ENCODE peak calls at places on chromosomes 16 and 17, in seven cellular contexts. E is WERI-Rb-1, D is neural crest cell, Z is A549, K is GM13976, U is gastrocnemius medialis, J is right atrium auricular region. F is an unnamed sample.

GRCh38 chr16:65532218-65532617 is 410.4 kb upstream of the CDH11 start:
- DNase-seq in E (no peak), D (no peak), Z (no peak), K (no peak), U (no peak), J (no peak), F (no peak)

GRCh38 chr17:73566905-73567782 is 77.1 kb downstream of the SDK2 start:
- DNase-seq in E (no peak), D (no peak), Z (no peak), K (no peak), U (no peak), J (no peak), F (no peak)

GRCh38 chr16:12590409-12590808 is 213.3 kb downstream of the CPPED1 start:
- DNase-seq in E (no peak), D (no peak), Z (no peak), K (no peak), U (no peak), J (no peak), F (no peak)

GRCh38 chr16:1300664-1301476 is 8.6 kb upstream of the UBE2I start:
- DNase-seq in E (peak; percentile 83), D (peak; percentile 85), Z (peak; percentile 88), K (peak; percentile 93), U (peak; percentile 44), J (peak; percentile 62), F (peak; percentile 78)

GRCh38 chr17:42072323-42073187 is 22.2 kb upstream of the C17orf113 start:
- DNase-seq in E (peak; percentile 66), D (peak; percentile 24), Z (peak; percentile 33), K (no peak), U (no peak), J (no peak), F (no peak)

GRCh38 chr16:55249936-55250335 is 74.1 kb upstream of the IRX6 start:
- DNase-seq in E (no peak), D (no peak), Z (no peak), K (no peak), U (no peak), J (no peak), F (no peak)

GRCh38 chr16:72823961-72824490 is 223.9 kb downstream of the ZFHX3 start:
- DNase-seq in E (no peak), D (no peak), Z (no peak), K (no peak), U (no peak), J (no peak), F (no peak)

GRCh38 chr17:81457917-81458555 is 54.6 kb downstream of the ACTG1 start:
- DNase-seq in E (no peak), D (no peak), Z (no peak), K (no peak), U (no peak), J (no peak), F (no peak)

GRCh38 chr17:1227917-1228751 is 42.1 kb upstream of the BHLHA9 start:
- DNase-seq in E (peak; percentile 30), D (no peak), Z (no peak), K (peak; percentile 84), U (no peak), J (no peak), F (peak; percentile 23)

GRCh38 chr17:46009681-46010596 is 10.9 kb downstream of the STH start:
- DNase-seq in E (no peak), D (no peak), Z (peak; percentile 84), K (no peak), U (peak; percentile 44), J (no peak), F (no peak)

GRCh38 chr17:39582658-39583057 is 25.1 kb downstream of the NEUROD2 start:
- DNase-seq in E (no peak), D (no peak), Z (no peak), K (no peak), U (no peak), J (no peak), F (no peak)

GRCh38 chr16:24919536-24919935 is 73.8 kb downstream of the SLC5A11 start:
- DNase-seq in E (no peak), D (no peak), Z (no peak), K (no peak), U (no peak), J (no peak), F (no peak)

GRCh38 chr16:78375055-78375679 is 275.7 kb downstream of the WWOX start:
- DNase-seq in E (no peak), D (no peak), Z (no peak), K (no peak), U (no peak), J (no peak), F (no peak)

DNA sequence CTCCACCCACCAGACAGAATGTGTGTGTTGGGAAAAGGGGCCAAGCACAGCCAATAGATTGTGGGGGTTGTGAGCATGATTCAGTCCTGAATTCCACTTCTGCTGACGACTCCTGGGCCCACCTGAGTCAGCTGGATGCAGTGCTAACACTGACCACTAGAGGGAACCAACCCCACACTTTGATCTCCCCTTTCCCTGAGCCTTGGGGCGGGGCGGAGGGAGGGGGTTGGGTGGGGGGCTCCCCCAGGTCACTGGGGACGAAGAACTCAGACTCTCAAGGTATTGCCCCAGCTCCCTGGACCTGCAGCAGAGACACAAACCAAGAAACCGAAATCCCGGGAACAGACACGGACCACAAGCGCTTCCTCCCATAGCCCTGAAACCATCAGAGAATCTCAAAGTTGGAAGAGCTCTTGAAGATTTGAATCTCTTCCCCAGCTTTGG is 621 bp upstream of the CSHL1 start:
- DNase-seq in E (peak; percentile 71), D (peak; percentile 61), Z (peak; percentile 63), K (peak; percentile 78), U (no peak), J (no peak), F (peak; percentile 60)
- TF ChIP-seq CTCF in E (peak; percentile 81), D (peak; percentile 79), Z (peak; percentile 90), K (peak; percentile 81), U (peak; percentile 63), J (peak; percentile 87), F (peak; percentile 79)

GRCh38 chr17:79838541-79839274 is 532 bp downstream of the CBX4 start:
- DNase-seq in E (peak; percentile 68), D (peak; percentile 62), Z (peak; percentile 39), K (peak; percentile 66), U (no peak), J (no peak), F (peak; percentile 47)

GRCh38 chr17:79840989-79841286 is 1.7 kb upstream of the CBX4 start:
- DNase-seq in E (no peak), D (no peak), Z (no peak), K (no peak), U (no peak), J (no peak), F (no peak)

GRCh38 chr17:79839363-79840203 is at the start of gene CBX4:
- DNase-seq in E (peak; percentile 98), D (peak; percentile 78), Z (peak; percentile 87), K (peak; percentile 97), U (peak; percentile 90), J (peak; percentile 97), F (peak; percentile 84)

GRCh38 chr17:79841369-79842135 is 2.3 kb upstream of the CBX4 start:
- DNase-seq in E (peak; percentile 56), D (no peak), Z (no peak), K (no peak), U (no peak), J (no peak), F (no peak)

DNA sequence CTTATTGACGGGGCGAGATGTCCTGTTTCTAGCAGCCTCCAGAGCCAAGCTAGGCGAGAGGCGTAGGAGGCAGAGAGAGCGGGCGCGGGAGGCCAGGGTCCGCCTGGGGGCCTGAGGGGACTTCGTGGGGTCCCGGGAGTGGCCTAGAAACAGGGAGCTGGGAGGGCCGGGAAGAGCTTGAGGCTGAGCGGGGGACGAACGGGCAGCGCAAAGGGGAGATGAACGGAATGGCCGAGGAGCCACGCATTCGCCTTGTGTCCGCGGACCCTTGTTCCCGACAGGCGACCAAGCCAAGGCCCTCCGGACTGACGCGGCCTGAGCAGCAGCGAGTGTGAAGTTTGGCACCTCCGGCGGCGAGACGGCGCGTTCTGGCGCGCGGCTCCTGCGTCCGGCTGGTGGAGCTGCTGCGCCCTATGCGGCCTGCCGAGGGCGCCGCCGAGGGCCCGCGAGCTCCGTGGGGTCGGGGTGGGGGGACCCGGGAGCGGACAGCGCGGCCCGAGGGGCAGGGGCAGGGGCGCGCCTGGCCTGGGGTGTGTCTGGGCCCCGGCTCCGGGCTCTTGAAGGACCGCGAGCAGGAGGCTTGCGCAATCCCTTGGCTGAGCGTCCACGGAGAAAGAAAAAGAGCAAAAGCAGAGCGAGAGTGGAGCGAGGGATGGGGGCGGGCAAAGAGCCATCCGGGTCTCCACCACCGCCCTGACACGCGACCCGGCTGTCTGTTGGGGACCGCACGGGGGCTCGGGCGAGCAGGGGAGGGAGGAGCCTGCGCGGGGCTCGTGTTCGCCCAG is 1.2 kb upstream of the CBX4 start:
- DNase-seq in E (peak; percentile 54), D (peak; percentile 45), Z (no peak), K (no peak), U (peak; percentile 52), J (peak; percentile 87), F (peak; percentile 59)
- TF ChIP-seq CTCF in E (peak; percentile 53), D (peak; percentile 23), Z (peak; percentile 12), K (no peak), U (no peak), J (no peak), F (peak; percentile 53)

DNA sequence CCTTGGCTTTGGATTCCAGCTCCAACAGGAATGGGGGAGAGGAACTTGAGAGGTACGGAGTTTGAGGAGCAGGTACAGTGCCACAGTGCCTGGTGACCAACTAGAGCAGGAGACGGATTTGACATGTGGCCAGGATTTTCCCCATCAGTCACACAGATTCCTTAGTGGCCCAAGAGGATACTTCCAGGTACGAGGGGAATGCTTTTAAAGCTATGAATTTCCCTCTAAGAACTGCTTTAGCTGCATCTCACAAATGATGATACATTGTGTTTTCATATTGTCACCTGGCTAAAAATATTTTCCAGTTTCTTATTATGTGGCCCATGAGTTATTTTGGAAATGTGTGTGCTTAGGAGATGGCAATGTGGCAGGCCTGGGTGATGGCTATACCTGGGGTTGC is 98.3 kb downstream of the ABCC6 start:
- DNase-seq in E (no peak), D (no peak), Z (no peak), K (no peak), U (no peak), J (no peak), F (no peak)
- TF ChIP-seq CTCF in E (no peak), D (no peak), Z (no peak), K (no peak), U (no peak), J (no peak), F (no peak)

GRCh38 chr17:64295146-64295545 is 32.1 kb upstream of the TEX2 start:
- DNase-seq in E (no peak), D (no peak), Z (no peak), K (no peak), U (no peak), J (no peak), F (no peak)

GRCh38 chr17:64289652-64290051 is 26.6 kb upstream of the TEX2 start:
- DNase-seq in E (no peak), D (no peak), Z (no peak), K (no peak), U (no peak), J (no peak), F (no peak)

GRCh38 chr17:64296246-64296645 is 33.2 kb upstream of the TEX2 start:
- DNase-seq in E (no peak), D (no peak), Z (no peak), K (no peak), U (no peak), J (no peak), F (no peak)

DNA sequence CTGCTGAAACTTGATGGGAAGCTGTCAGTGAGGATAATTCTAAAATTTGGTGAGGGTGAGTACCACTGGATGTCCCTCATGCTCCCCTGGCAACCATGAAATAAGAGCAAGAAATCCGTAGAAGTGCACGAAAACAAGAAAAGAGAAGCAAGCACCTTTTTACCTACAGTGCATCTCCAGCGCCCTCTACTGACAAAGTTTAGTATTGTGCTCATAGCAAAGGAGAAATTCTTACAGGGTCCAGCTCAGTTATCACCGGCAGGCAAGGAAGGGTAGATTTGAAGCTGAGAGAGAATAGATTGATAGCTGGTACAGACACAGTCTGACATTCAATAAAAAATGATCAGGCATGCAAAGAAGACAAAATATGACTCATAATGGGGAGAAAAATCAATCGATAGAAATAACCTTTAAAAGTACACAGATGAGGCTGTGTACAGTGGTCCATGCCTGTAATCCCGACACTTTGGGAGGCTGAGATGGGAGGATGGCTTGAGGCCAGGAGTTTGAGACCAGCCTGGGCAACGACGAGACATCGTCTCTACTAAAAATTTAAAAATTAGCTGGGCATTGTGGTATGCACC is 28.3 kb upstream of the TEX2 start:
- DNase-seq in E (peak; percentile 24), D (no peak), Z (no peak), K (no peak), U (no peak), J (no peak), F (no peak)
- TF ChIP-seq CTCF in E (peak; percentile 62), D (peak; percentile 57), Z (peak; percentile 46), K (no peak), U (no peak), J (no peak), F (no peak)